ENCODE peak calls at places on chromosomes 3 and 15, in six cellular contexts. B is epithelial cell of proximal tubule, G is fibroblast of lung, X is AG10803, F is transverse colon, J is cardiac muscle cell. Q is an unnamed sample.

GRCh38 chr3:122964844-122965243 is 62.7 kb downstream of the SEMA5B start:
- DNase-seq in B (no peak), G (no peak), X (no peak), J (no peak), F (no peak), Q (no peak)

GRCh38 chr3:42864321-42864950 is 11.2 kb downstream of the CYP8B1 start:
- DNase-seq in B (no peak), F (no peak), J (no peak), G (no peak), X (no peak), Q (no peak)

GRCh38 chr3:135020181-135020580 is 225.1 kb downstream of the EPHB1 start:
- DNase-seq in J (no peak), B (no peak), G (no peak), X (peak; percentile 25), F (no peak), Q (no peak)

GRCh38 chr3:160372780-160373179 is 26.2 kb downstream of the IFT80 start:
- DNase-seq in B (no peak), X (peak; percentile 75), G (peak; percentile 83), J (no peak), F (no peak), Q (no peak)

GRCh38 chr3:64143399-64144130 is 81.7 kb downstream of the PRICKLE2 start:
- DNase-seq in B (no peak), J (peak; percentile 46), F (no peak), X (peak; percentile 74), G (peak; percentile 71), Q (no peak)

GRCh38 chr3:195352895-195353488 is 82.0 kb upstream of the XXYLT1 start:
- DNase-seq in G (peak; percentile 95), J (peak; percentile 84), B (peak; percentile 20), F (no peak), X (peak; percentile 97), Q (no peak)

GRCh38 chr3:151210676-151211381 is 7.8 kb upstream of the GPR171 start:
- DNase-seq in G (no peak), B (no peak), F (peak; percentile 36), J (peak; percentile 41), X (no peak), Q (no peak)

GRCh38 chr3:23035927-23036640 is 167.0 kb upstream of the UBE2E2 start:
- DNase-seq in F (peak; percentile 82), B (no peak), G (no peak), X (no peak), J (no peak), Q (no peak)

GRCh38 chr15:78671626-78672211 is 30.7 kb upstream of the CHRNB4 start:
- DNase-seq in B (no peak), J (no peak), G (no peak), X (no peak), F (no peak), Q (no peak)

GRCh38 chr3:45659661-45660566 is 29.3 kb upstream of the SACM1L start:
- DNase-seq in X (peak; percentile 66), J (peak; percentile 80), G (peak; percentile 95), B (no peak), F (peak; percentile 85), Q (peak; percentile 42)

GRCh38 chr3:61236556-61236955 is 14.7 kb downstream of the FHIT start:
- DNase-seq in G (no peak), X (no peak), F (no peak), J (no peak), B (no peak), Q (no peak)

GRCh38 chr3:111582114-111582461 is 13.1 kb downstream of the ZBED2 start:
- DNase-seq in G (peak; percentile 34), B (peak; percentile 88), J (peak; percentile 57), X (peak; percentile 83), F (no peak), Q (no peak)

GRCh38 chr3:13429631-13430291 is 9.6 kb upstream of the NUP210 start:
- DNase-seq in X (no peak), J (no peak), G (no peak), F (no peak), B (no peak), Q (no peak)

GRCh38 chr15:65916664-65917406 is 47.5 kb downstream of the RAB11A start:
- DNase-seq in F (peak; percentile 13), X (peak; percentile 64), J (peak; percentile 79), B (no peak), G (peak; percentile 59), Q (no peak)

GRCh38 chr15:91890614-91891013 is 37.1 kb downstream of the SLCO3A1 start:
- DNase-seq in J (peak; percentile 12), X (no peak), G (no peak), F (no peak), B (no peak), Q (no peak)

GRCh38 chr3:98778383-98778782 is 15.2 kb downstream of the ST3GAL6 start:
- DNase-seq in X (no peak), G (peak; percentile 48), F (no peak), J (no peak), B (no peak), Q (no peak)

GRCh38 chr3:45124379-45124778 is 21.8 kb downstream of the CDCP1 start:
- DNase-seq in B (peak; percentile 86), G (peak; percentile 83), F (no peak), X (peak; percentile 97), J (peak; percentile 50), Q (no peak)

GRCh38 chr15:70309035-70309434 is 211.3 kb upstream of the TLE3 start:
- DNase-seq in G (no peak), B (no peak), X (no peak), J (no peak), F (no peak), Q (no peak)

GRCh38 chr15:70309716-70310115 is 212.0 kb upstream of the TLE3 start:
- DNase-seq in B (no peak), J (no peak), G (no peak), X (no peak), F (no peak), Q (no peak)

GRCh38 chr15:70306582-70306981 is 208.9 kb upstream of the TLE3 start:
- DNase-seq in F (no peak), B (no peak), X (no peak), J (no peak), G (no peak), Q (no peak)

GRCh38 chr15:70311821-70312220 is 214.1 kb upstream of the TLE3 start:
- DNase-seq in B (no peak), F (no peak), G (no peak), J (no peak), X (no peak), Q (no peak)

DNA sequence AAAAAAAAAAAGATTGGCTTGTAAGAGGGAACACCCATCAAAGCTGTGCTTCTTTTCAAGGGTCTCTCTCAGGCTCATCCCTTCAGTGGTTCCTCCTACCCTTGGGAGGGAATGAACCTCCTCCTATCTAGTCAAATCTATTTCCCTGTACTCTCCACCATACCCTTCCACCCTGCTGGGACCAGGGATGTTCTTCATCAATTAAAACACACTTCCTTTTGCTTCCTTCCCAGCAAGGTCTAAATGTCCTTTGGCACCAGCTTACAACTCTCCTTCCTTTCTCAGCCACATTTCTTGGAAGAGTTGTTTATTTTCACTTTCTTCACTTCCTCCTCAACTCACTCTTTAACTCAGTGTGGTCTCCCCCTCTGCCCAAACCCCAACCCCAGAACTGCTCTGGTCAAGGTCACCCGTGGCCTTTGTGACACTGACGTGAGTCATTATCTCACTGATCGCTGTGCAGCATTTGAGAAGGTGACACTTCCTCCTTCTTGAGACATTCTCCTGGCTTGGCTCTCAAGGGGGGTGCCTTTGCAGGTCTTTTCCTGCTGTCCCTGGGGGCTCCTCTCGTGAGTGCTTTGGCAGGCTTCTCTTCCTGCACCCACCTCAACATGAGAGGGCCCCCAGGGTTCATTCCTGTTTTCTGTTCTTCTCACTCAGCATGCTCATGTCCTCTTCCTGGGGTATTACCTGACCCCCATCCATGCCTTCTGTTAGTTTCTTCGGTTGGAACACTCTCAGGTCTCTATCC is 210.5 kb upstream of the TLE3 start:
- DNase-seq in J (no peak), X (no peak), B (no peak), F (no peak), G (no peak), Q (no peak)
- H3K4me3 ChIP-seq in J (no peak overlapping the region), X (no peak overlapping the region), B (no peak overlapping the region), F (no peak overlapping the region), G (no peak overlapping the region), Q (no peak overlapping the region)

GRCh38 chr3:186538779-186539178 is 5.4 kb downstream of the CRYGS start:
- DNase-seq in G (no peak), B (no peak), X (no peak), F (no peak), J (no peak), Q (no peak)

GRCh38 chr3:186530415-186530814 is 13.8 kb downstream of the CRYGS start:
- DNase-seq in F (no peak), B (no peak), X (no peak), G (no peak), J (no peak), Q (no peak)

GRCh38 chr3:186532641-186533072 is 11.5 kb downstream of the CRYGS start:
- DNase-seq in J (no peak), F (no peak), X (no peak), G (no peak), B (peak; percentile 35), Q (no peak)

GRCh38 chr3:186536883-186537553 is 7.2 kb downstream of the CRYGS start:
- DNase-seq in B (no peak), G (no peak), J (peak; percentile 23), F (no peak), X (no peak), Q (no peak)

GRCh38 chr3:186534113-186534669 is 10.0 kb downstream of the CRYGS start:
- DNase-seq in B (no peak), X (no peak), F (no peak), G (no peak), J (no peak), Q (peak; percentile 49)
- H3K4me3 ChIP-seq in B (no peak overlapping the region), X (no peak overlapping the region), F (no peak overlapping the region), G (no peak overlapping the region), J (no peak overlapping the region), Q (no peak overlapping the region)

GRCh38 chr3:112642912-112643506 is 2.1 kb upstream of the CCDC80 start:
- DNase-seq in G (peak; percentile 93), J (peak; percentile 97), B (no peak), F (peak; percentile 82), X (peak; percentile 93), Q (peak; percentile 73)

GRCh38 chr3:112640333-112640863 is 545 bp downstream of the CCDC80 start:
- DNase-seq in F (no peak), J (peak; percentile 81), G (peak; percentile 93), X (peak; percentile 93), B (peak; percentile 74), Q (no peak)

GRCh38 chr3:112639451-112640332 is 1.3 kb downstream of the CCDC80 start:
- DNase-seq in F (no peak), B (no peak), G (no peak), J (peak; percentile 62), X (peak; percentile 66), Q (no peak)

GRCh38 chr3:112643621-112644236 is 2.8 kb upstream of the CCDC80 start:
- DNase-seq in F (no peak), X (no peak), B (no peak), G (no peak), J (peak; percentile 7), Q (no peak)

GRCh38 chr3:112640864-112641751 is at the start of gene CCDC80:
- DNase-seq in B (peak; percentile 90), F (no peak), X (peak; percentile 93), G (peak; percentile 98), J (peak; percentile 95), Q (no peak)
- H3K4me3 ChIP-seq in B (peak within 1 kb of the TSS; percentile 58), F (peak within 1 kb of the TSS; percentile 25), X (peak within 1 kb of the TSS; percentile 88), G (peak within 1 kb of the TSS; percentile 59), J (peak within 1 kb of the TSS; percentile 21), Q (no peak within 1 kb of the TSS)

DNA sequence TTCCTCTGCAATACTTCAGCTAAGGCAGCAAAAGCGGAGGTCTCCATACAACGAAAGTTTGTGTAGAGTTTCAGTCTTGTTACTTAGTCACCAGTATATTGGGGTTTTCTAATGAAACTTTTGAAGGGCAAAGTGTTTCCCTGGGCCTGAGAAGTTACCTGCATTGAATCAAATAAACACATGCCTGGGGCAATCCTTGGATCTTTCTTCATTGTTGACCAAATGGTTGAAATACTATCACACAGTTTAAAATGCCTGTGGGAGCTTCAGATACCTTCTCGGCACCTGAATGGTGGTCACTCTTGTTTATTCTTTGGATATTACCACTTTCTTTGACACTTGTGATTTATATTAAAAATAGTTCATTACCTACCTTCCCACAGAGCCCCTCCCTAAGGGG is 988 bp upstream of the CHSY1 start:
- DNase-seq in G (no peak), B (no peak), X (no peak), J (no peak), F (no peak), Q (no peak)
- H3K4me3 ChIP-seq in G (peak overlapping the region; percentile 85), B (peak overlapping the region; percentile 73), X (peak overlapping the region; percentile 55), J (peak overlapping the region; percentile 88), F (peak overlapping the region; percentile 97), Q (peak overlapping the region; percentile 61)